ENCODE peak calls at places on chromosomes 3 and 15, in ten cellular contexts. M is gastrocnemius medialis, R is fibroblast of villous mesenchyme, V is adrenal gland, N is dorsolateral prefrontal cortex, B is GM12865, A is astrocyte, G is body of pancreas, J is astrocyte of the spinal cord, Y is kidney epithelial cell. L is an unnamed sample.

GRCh38 chr15:65318870-65319356 is 14.4 kb downstream of the RNU5B-1 start:
- DNase-seq in M (peak), R (peak), V (peak), N (peak), B (peak), A (peak), G (peak), J (peak), Y (no peak), L (peak)

GRCh38 chr3:11143476-11143875 is 10.8 kb upstream of the HRH1 start:
- DNase-seq in M (no peak), R (no peak), V (no peak), N (no peak), B (no peak), A (no peak), G (no peak), J (no peak), Y (peak), L (peak)

GRCh38 chr3:58251653-58252052 is 14.1 kb downstream of the ABHD6 start:
- DNase-seq in M (no peak), R (peak), V (no peak), N (no peak), B (no peak), A (no peak), G (no peak), J (peak), Y (no peak), L (no peak)

GRCh38 chr3:141546586-141546985 is 59.8 kb downstream of the RASA2 start:
- DNase-seq in M (no peak), R (no peak), V (no peak), N (no peak), B (no peak), A (no peak), G (no peak), J (no peak), Y (no peak), L (no peak)

GRCh38 chr3:120093119-120093922 is 926 bp downstream of the GSK3B start:
- DNase-seq in M (no peak), R (peak), V (peak), N (no peak), B (peak), A (peak), G (peak), J (peak), Y (no peak), L (peak)

GRCh38 chr3:10558726-10559125 is 53.3 kb upstream of the ATP2B2 start:
- DNase-seq in M (peak), R (no peak), V (no peak), N (no peak), B (no peak), A (no peak), G (no peak), J (no peak), Y (no peak), L (no peak)

GRCh38 chr3:52046186-52046913 is 10.0 kb downstream of the DUSP7 start:
- DNase-seq in M (no peak), R (peak), V (peak), N (no peak), B (no peak), A (peak), G (peak), J (peak), Y (peak), L (peak)

GRCh38 chr3:65854606-65855304 is 184.0 kb downstream of the MAGI1 start:
- DNase-seq in M (no peak), R (peak), V (no peak), N (no peak), B (peak), A (peak), G (peak), J (no peak), Y (no peak), L (no peak)

GRCh38 chr3:61200255-61200654 is 51.0 kb downstream of the FHIT start:
- DNase-seq in M (no peak), R (no peak), V (no peak), N (no peak), B (no peak), A (no peak), G (no peak), J (no peak), Y (no peak), L (no peak)

GRCh38 chr3:55487376-55488241 is 503 bp upstream of the WNT5A start:
- DNase-seq in M (no peak), R (peak), V (no peak), N (peak), B (peak), A (peak), G (no peak), J (peak), Y (no peak), L (peak)

DNA sequence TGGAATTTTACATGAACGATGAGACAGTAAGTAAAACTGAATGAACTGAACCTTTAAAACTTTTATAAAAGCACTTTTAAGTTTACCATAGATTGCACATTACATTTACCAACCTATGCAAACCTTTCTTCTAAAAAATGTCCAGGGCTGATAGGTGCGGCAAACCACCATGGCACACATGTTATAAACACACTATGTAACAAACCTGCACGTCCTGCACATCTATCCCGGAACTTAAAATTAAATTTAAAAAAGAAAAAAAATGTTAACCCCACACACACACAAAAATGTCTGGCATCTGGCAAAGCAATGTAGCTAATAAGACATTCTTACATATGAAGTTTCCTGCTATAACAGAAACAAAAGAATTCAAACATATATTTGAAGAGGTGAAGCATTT is 613 bp downstream of the NRG4 start:
- DNase-seq in M (no peak), R (no peak), V (no peak), N (no peak), B (no peak), A (no peak), G (no peak), J (no peak), Y (no peak), L (no peak)
- H3K4me3 ChIP-seq in M (peak), R (no peak), V (no peak), N (no peak), B (no peak), A (no peak), G (peak), J (no peak), Y (no peak), L (no peak)

DNA sequence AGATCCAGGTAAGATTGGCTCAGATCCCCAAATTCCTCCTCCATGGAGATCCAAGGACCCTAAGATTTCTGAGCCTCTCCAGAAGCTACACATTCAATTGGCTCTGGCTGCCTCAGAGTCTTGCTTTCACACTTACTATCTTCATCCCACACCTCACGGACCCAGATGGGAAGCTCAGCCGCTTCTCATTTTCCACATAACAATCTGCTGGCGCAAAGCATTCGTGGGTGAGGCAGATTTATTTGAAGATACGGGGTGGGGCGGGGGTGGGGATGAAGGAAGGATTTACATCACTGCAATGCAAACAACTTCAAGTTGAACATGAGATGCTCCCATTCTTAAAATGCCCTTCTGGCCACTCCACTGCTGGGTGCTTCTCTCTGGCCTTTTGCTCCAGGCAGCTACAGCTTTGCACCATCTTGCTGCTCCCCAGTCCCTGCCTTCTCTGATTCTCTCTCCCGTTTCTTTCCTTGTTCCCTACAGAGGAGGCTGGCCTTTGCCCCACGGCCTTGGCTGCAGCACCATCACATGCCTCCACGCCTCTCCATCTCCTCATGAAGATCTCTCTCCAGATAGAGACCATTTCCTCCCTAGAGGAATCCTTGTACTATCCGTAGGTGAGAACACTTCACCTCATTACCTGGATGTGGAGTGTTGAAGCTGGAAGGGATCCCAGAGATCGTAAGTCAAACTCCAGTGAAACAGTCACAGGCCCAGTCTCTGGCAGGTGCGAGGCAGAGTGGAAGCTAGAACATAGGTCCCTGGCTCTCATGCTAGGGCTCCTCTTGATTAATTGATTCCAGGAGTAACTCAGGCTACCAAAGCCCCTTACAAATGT is 175.9 kb downstream of the RPLP1 start:
- DNase-seq in M (no peak), R (no peak), V (no peak), N (peak), B (no peak), A (no peak), G (no peak), J (no peak), Y (no peak), L (no peak)
- TF ChIP-seq CTCF in M (no peak), R (no peak), V (no peak), N (no peak), B (no peak), A (no peak), G (no peak), J (no peak), Y (no peak), L (no peak)

GRCh38 chr15:68298882-68299381 is 21.4 kb downstream of the FEM1B start:
- DNase-seq in M (no peak), R (peak), V (peak), N (no peak), B (peak), A (no peak), G (no peak), J (no peak), Y (no peak), L (no peak)

GRCh38 chr15:68295430-68295829 is 17.9 kb downstream of the FEM1B start:
- DNase-seq in M (no peak), R (no peak), V (no peak), N (no peak), B (no peak), A (no peak), G (no peak), J (no peak), Y (no peak), L (no peak)

GRCh38 chr15:68300115-68300940 is 22.8 kb downstream of the FEM1B start:
- DNase-seq in M (no peak), R (no peak), V (no peak), N (no peak), B (no peak), A (no peak), G (no peak), J (no peak), Y (no peak), L (no peak)

GRCh38 chr15:68299436-68299835 is 21.9 kb downstream of the FEM1B start:
- DNase-seq in M (no peak), R (no peak), V (peak), N (no peak), B (no peak), A (no peak), G (no peak), J (peak), Y (no peak), L (no peak)

GRCh38 chr15:68298336-68298735 is 20.8 kb downstream of the FEM1B start:
- DNase-seq in M (no peak), R (no peak), V (peak), N (no peak), B (no peak), A (no peak), G (no peak), J (no peak), Y (no peak), L (no peak)
- H3K4me3 ChIP-seq in M (no peak), R (no peak), V (no peak), N (no peak), B (peak), A (no peak), G (no peak), J (no peak), Y (no peak), L (no peak)

GRCh38 chr3:170414202-170414663 is 4.4 kb upstream of the CLDN11 start:
- DNase-seq in M (no peak), R (peak), V (peak), N (no peak), B (peak), A (peak), G (peak), J (peak), Y (no peak), L (peak)

GRCh38 chr3:170405101-170405500 is 13.6 kb upstream of the CLDN11 start:
- DNase-seq in M (no peak), R (no peak), V (no peak), N (no peak), B (no peak), A (no peak), G (no peak), J (no peak), Y (no peak), L (no peak)

GRCh38 chr3:170413291-170413690 is 5.4 kb upstream of the CLDN11 start:
- DNase-seq in M (no peak), R (no peak), V (no peak), N (no peak), B (no peak), A (no peak), G (no peak), J (no peak), Y (no peak), L (no peak)

DNA sequence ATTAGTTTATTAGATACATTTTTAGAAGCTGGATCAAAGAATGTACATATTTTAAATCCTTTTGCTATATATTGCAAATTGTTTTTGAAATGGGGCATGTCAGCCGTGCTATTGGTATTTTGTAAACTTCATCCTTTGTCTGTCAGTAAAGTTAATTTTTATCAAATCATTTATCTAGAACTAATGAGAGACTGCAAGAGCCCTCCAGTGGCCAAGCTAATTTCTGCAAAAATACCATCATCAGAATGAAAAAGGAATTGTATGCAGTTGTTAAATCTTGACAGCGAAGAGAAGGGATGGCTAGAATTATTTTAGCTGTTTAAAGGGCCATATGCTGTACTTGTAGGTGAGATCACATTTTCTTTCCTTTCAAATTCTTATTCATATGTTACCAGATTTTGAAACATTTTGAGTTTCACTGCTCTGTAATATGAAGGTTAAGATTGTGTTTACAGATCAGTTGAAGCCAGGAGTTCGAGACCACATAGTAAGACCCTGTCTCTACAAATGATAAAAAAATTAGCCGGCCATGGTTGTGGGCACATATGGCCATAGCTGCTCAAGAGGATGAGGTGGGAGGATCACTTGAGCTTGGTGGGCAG is 8.1 kb upstream of the CLDN11 start:
- DNase-seq in M (no peak), R (peak), V (peak), N (no peak), B (peak), A (no peak), G (peak), J (peak), Y (no peak), L (peak)
- TF ChIP-seq CTCF in M (peak), R (peak), V (peak), N (peak), B (peak), A (peak), G (peak), J (peak), Y (peak), L (peak)

GRCh38 chr3:57164217-57164605 is 942 bp downstream of the IL17RD start:
- DNase-seq in M (no peak), R (no peak), V (peak), N (peak), B (no peak), A (no peak), G (no peak), J (peak), Y (no peak), L (peak)
- H3K4me3 ChIP-seq in M (peak), R (peak), V (peak), N (peak), B (no peak), A (peak), G (no peak), J (peak), Y (peak), L (peak)

GRCh38 chr3:169863458-169863899 is 6.3 kb downstream of the LRRC31 start:
- DNase-seq in M (no peak), R (peak), V (peak), N (peak), B (peak), A (peak), G (peak), J (peak), Y (no peak), L (peak)
- TF ChIP-seq CTCF in M (peak), R (peak), V (peak), N (peak), B (peak), A (peak), G (peak), J (peak), Y (peak), L (peak)

L was measured in fibroblast of pulmonary artery.